ENCODE peak calls at places on chromosomes 2 and 18, in eight cellular contexts. One of them, this sample, is unnamed.

GRCh38 chr2:239167011-239167673 is 233.7 kb downstream of the HDAC4 start:
- DNase-seq in HCT116: no peak
- DNase-seq in endothelial cell of umbilical vein: no peak
- DNase-seq in brain microvascular endothelial cell: no peak
- DNase-seq in CD8-positive, alpha-beta T cell: no peak
- DNase-seq in cardiac muscle cell: no peak
- DNase-seq in adrenal gland: peak
- DNase-seq in thoracic aorta: no peak
- DNase-seq in this sample: no peak

GRCh38 chr2:86048383-86048701 is 57.3 kb downstream of the POLR1A start:
- DNase-seq in HCT116: no peak
- DNase-seq in endothelial cell of umbilical vein: no peak
- DNase-seq in brain microvascular endothelial cell: no peak
- DNase-seq in CD8-positive, alpha-beta T cell: no peak
- DNase-seq in cardiac muscle cell: no peak
- DNase-seq in adrenal gland: peak
- DNase-seq in thoracic aorta: no peak
- DNase-seq in this sample: no peak

GRCh38 chr18:28837100-28837499 is 660.2 kb upstream of the CDH2 start:
- DNase-seq in HCT116: no peak
- DNase-seq in endothelial cell of umbilical vein: peak
- DNase-seq in brain microvascular endothelial cell: no peak
- DNase-seq in CD8-positive, alpha-beta T cell: no peak
- DNase-seq in cardiac muscle cell: no peak
- DNase-seq in adrenal gland: no peak
- DNase-seq in thoracic aorta: no peak
- DNase-seq in this sample: no peak

GRCh38 chr2:62570861-62571698 is 65.1 kb upstream of the TMEM17 start:
- DNase-seq in HCT116: no peak
- DNase-seq in endothelial cell of umbilical vein: peak
- DNase-seq in brain microvascular endothelial cell: no peak
- DNase-seq in CD8-positive, alpha-beta T cell: no peak
- DNase-seq in cardiac muscle cell: no peak
- DNase-seq in adrenal gland: peak
- DNase-seq in thoracic aorta: no peak
- DNase-seq in this sample: no peak

GRCh38 chr2:209331291-209331844 is 92.5 kb upstream of the MAP2 start:
- DNase-seq in HCT116: peak
- DNase-seq in endothelial cell of umbilical vein: peak
- DNase-seq in brain microvascular endothelial cell: peak
- DNase-seq in CD8-positive, alpha-beta T cell: no peak
- DNase-seq in cardiac muscle cell: peak
- DNase-seq in adrenal gland: no peak
- DNase-seq in thoracic aorta: no peak
- DNase-seq in this sample: peak

GRCh38 chr2:216354236-216354788 is 18.0 kb downstream of the MARCHF4 start:
- DNase-seq in HCT116: no peak
- DNase-seq in endothelial cell of umbilical vein: no peak
- DNase-seq in brain microvascular endothelial cell: peak
- DNase-seq in CD8-positive, alpha-beta T cell: no peak
- DNase-seq in cardiac muscle cell: peak
- DNase-seq in adrenal gland: no peak
- DNase-seq in thoracic aorta: no peak
- DNase-seq in this sample: no peak

GRCh38 chr18:61901334-61901986 is 8.7 kb upstream of the RNF152 start:
- DNase-seq in HCT116: peak
- DNase-seq in endothelial cell of umbilical vein: peak
- DNase-seq in brain microvascular endothelial cell: no peak
- DNase-seq in CD8-positive, alpha-beta T cell: peak
- DNase-seq in cardiac muscle cell: peak
- DNase-seq in adrenal gland: peak
- DNase-seq in thoracic aorta: no peak
- DNase-seq in this sample: peak

GRCh38 chr2:240460243-240460630 is 24.8 kb downstream of the GPC1 start:
- DNase-seq in HCT116: no peak
- DNase-seq in endothelial cell of umbilical vein: no peak
- DNase-seq in brain microvascular endothelial cell: no peak
- DNase-seq in CD8-positive, alpha-beta T cell: no peak
- DNase-seq in cardiac muscle cell: no peak
- DNase-seq in adrenal gland: peak
- DNase-seq in thoracic aorta: no peak
- DNase-seq in this sample: no peak

GRCh38 chr2:215530191-215530968 is 94.5 kb upstream of the FN1 start:
- DNase-seq in HCT116: no peak
- DNase-seq in endothelial cell of umbilical vein: peak
- DNase-seq in brain microvascular endothelial cell: no peak
- DNase-seq in CD8-positive, alpha-beta T cell: no peak
- DNase-seq in cardiac muscle cell: peak
- DNase-seq in adrenal gland: no peak
- DNase-seq in thoracic aorta: no peak
- DNase-seq in this sample: peak

GRCh38 chr2:96074156-96074555 is 39.4 kb upstream of the GPAT2 start:
- DNase-seq in HCT116: no peak
- DNase-seq in endothelial cell of umbilical vein: no peak
- DNase-seq in brain microvascular endothelial cell: no peak
- DNase-seq in CD8-positive, alpha-beta T cell: no peak
- DNase-seq in cardiac muscle cell: no peak
- DNase-seq in adrenal gland: no peak
- DNase-seq in thoracic aorta: no peak
- DNase-seq in this sample: no peak

GRCh38 chr18:74316257-74317180 is 880 bp downstream of the C18orf63 start:
- DNase-seq in HCT116: no peak
- DNase-seq in endothelial cell of umbilical vein: no peak
- DNase-seq in brain microvascular endothelial cell: peak
- DNase-seq in CD8-positive, alpha-beta T cell: no peak
- DNase-seq in cardiac muscle cell: peak
- DNase-seq in adrenal gland: no peak
- DNase-seq in thoracic aorta: no peak
- DNase-seq in this sample: peak

GRCh38 chr2:226892729-226893128 is 56.9 kb downstream of the RHBDD1 start:
- DNase-seq in HCT116: no peak
- DNase-seq in endothelial cell of umbilical vein: no peak
- DNase-seq in brain microvascular endothelial cell: no peak
- DNase-seq in CD8-positive, alpha-beta T cell: no peak
- DNase-seq in cardiac muscle cell: peak
- DNase-seq in adrenal gland: no peak
- DNase-seq in thoracic aorta: no peak
- DNase-seq in this sample: peak

GRCh38 chr18:5238371-5238758 is 41.3 kb upstream of the AKAIN1 start:
- DNase-seq in HCT116: no peak
- DNase-seq in endothelial cell of umbilical vein: no peak
- DNase-seq in brain microvascular endothelial cell: peak
- DNase-seq in CD8-positive, alpha-beta T cell: peak
- DNase-seq in cardiac muscle cell: peak
- DNase-seq in adrenal gland: peak
- DNase-seq in thoracic aorta: no peak
- DNase-seq in this sample: peak

GRCh38 chr2:63053235-63053888 is 2.7 kb downstream of the OTX1 start:
- DNase-seq in HCT116: no peak
- DNase-seq in endothelial cell of umbilical vein: no peak
- DNase-seq in brain microvascular endothelial cell: no peak
- DNase-seq in CD8-positive, alpha-beta T cell: no peak
- DNase-seq in cardiac muscle cell: no peak
- DNase-seq in adrenal gland: no peak
- DNase-seq in thoracic aorta: no peak
- DNase-seq in this sample: no peak

GRCh38 chr2:232315049-232315922 is 63.3 kb upstream of the ALPP start:
- DNase-seq in HCT116: no peak
- DNase-seq in endothelial cell of umbilical vein: peak
- DNase-seq in brain microvascular endothelial cell: peak
- DNase-seq in CD8-positive, alpha-beta T cell: peak
- DNase-seq in cardiac muscle cell: peak
- DNase-seq in adrenal gland: peak
- DNase-seq in thoracic aorta: peak
- DNase-seq in this sample: peak

GRCh38 chr2:204877691-204878090 is 332.4 kb downstream of the PARD3B start:
- DNase-seq in HCT116: no peak
- DNase-seq in endothelial cell of umbilical vein: no peak
- DNase-seq in brain microvascular endothelial cell: no peak
- DNase-seq in CD8-positive, alpha-beta T cell: no peak
- DNase-seq in cardiac muscle cell: no peak
- DNase-seq in adrenal gland: no peak
- DNase-seq in thoracic aorta: no peak
- DNase-seq in this sample: no peak

GRCh38 chr18:76819411-76820136 is 2.8 kb upstream of the ZNF236 start:
- DNase-seq in HCT116: no peak
- DNase-seq in endothelial cell of umbilical vein: no peak
- DNase-seq in brain microvascular endothelial cell: no peak
- DNase-seq in CD8-positive, alpha-beta T cell: no peak
- DNase-seq in cardiac muscle cell: no peak
- DNase-seq in adrenal gland: no peak
- DNase-seq in thoracic aorta: no peak
- DNase-seq in this sample: no peak

GRCh38 chr2:137383391-137383790 is 580.9 kb upstream of the HNMT start:
- DNase-seq in HCT116: no peak
- DNase-seq in endothelial cell of umbilical vein: no peak
- DNase-seq in brain microvascular endothelial cell: no peak
- DNase-seq in CD8-positive, alpha-beta T cell: no peak
- DNase-seq in cardiac muscle cell: no peak
- DNase-seq in adrenal gland: no peak
- DNase-seq in thoracic aorta: no peak
- DNase-seq in this sample: no peak

GRCh38 chr18:34594243-34594642 is 115.9 kb upstream of the DTNA start:
- DNase-seq in HCT116: no peak
- DNase-seq in endothelial cell of umbilical vein: no peak
- DNase-seq in brain microvascular endothelial cell: no peak
- DNase-seq in CD8-positive, alpha-beta T cell: no peak
- DNase-seq in cardiac muscle cell: no peak
- DNase-seq in adrenal gland: no peak
- DNase-seq in thoracic aorta: no peak
- DNase-seq in this sample: no peak
- H3K4me3 ChIP-seq in HCT116: no peak
- H3K4me3 ChIP-seq in endothelial cell of umbilical vein: no peak
- H3K4me3 ChIP-seq in brain microvascular endothelial cell: no peak
- H3K4me3 ChIP-seq in CD8-positive, alpha-beta T cell: no peak
- H3K4me3 ChIP-seq in cardiac muscle cell: peak
- H3K4me3 ChIP-seq in adrenal gland: no peak
- H3K4me3 ChIP-seq in thoracic aorta: peak
- H3K4me3 ChIP-seq in this sample: no peak

GRCh38 chr18:24446953-24447537 is 13.4 kb upstream of the HRH4 start:
- DNase-seq in HCT116: no peak
- DNase-seq in endothelial cell of umbilical vein: no peak
- DNase-seq in brain microvascular endothelial cell: no peak
- DNase-seq in CD8-positive, alpha-beta T cell: no peak
- DNase-seq in cardiac muscle cell: no peak
- DNase-seq in adrenal gland: no peak
- DNase-seq in thoracic aorta: no peak
- DNase-seq in this sample: no peak
- TF ChIP-seq CTCF in HCT116: peak
- TF ChIP-seq CTCF in endothelial cell of umbilical vein: no peak
- TF ChIP-seq CTCF in brain microvascular endothelial cell: peak
- TF ChIP-seq CTCF in CD8-positive, alpha-beta T cell: no peak
- TF ChIP-seq CTCF in cardiac muscle cell: peak
- TF ChIP-seq CTCF in adrenal gland: no peak
- TF ChIP-seq CTCF in thoracic aorta: no peak
- TF ChIP-seq CTCF in this sample: peak

GRCh38 chr2:75960134-75961009 is 249.7 kb upstream of the GCFC2 start:
- DNase-seq in HCT116: no peak
- DNase-seq in endothelial cell of umbilical vein: no peak
- DNase-seq in brain microvascular endothelial cell: no peak
- DNase-seq in CD8-positive, alpha-beta T cell: no peak
- DNase-seq in cardiac muscle cell: no peak
- DNase-seq in adrenal gland: no peak
- DNase-seq in thoracic aorta: no peak
- DNase-seq in this sample: no peak

GRCh38 chr2:75959724-75960123 is 249.0 kb upstream of the GCFC2 start:
- DNase-seq in HCT116: no peak
- DNase-seq in endothelial cell of umbilical vein: no peak
- DNase-seq in brain microvascular endothelial cell: no peak
- DNase-seq in CD8-positive, alpha-beta T cell: no peak
- DNase-seq in cardiac muscle cell: no peak
- DNase-seq in adrenal gland: no peak
- DNase-seq in thoracic aorta: no peak
- DNase-seq in this sample: no peak

GRCh38 chr2:75952173-75952572 is 241.5 kb upstream of the GCFC2 start:
- DNase-seq in HCT116: no peak
- DNase-seq in endothelial cell of umbilical vein: no peak
- DNase-seq in brain microvascular endothelial cell: no peak
- DNase-seq in CD8-positive, alpha-beta T cell: no peak
- DNase-seq in cardiac muscle cell: no peak
- DNase-seq in adrenal gland: no peak
- DNase-seq in thoracic aorta: no peak
- DNase-seq in this sample: no peak

GRCh38 chr2:75954761-75955160 is 244.0 kb upstream of the GCFC2 start:
- DNase-seq in HCT116: no peak
- DNase-seq in endothelial cell of umbilical vein: no peak
- DNase-seq in brain microvascular endothelial cell: no peak
- DNase-seq in CD8-positive, alpha-beta T cell: no peak
- DNase-seq in cardiac muscle cell: no peak
- DNase-seq in adrenal gland: no peak
- DNase-seq in thoracic aorta: no peak
- DNase-seq in this sample: no peak
- H3K4me3 ChIP-seq in HCT116: no peak
- H3K4me3 ChIP-seq in endothelial cell of umbilical vein: no peak
- H3K4me3 ChIP-seq in brain microvascular endothelial cell: no peak
- H3K4me3 ChIP-seq in CD8-positive, alpha-beta T cell: no peak
- H3K4me3 ChIP-seq in cardiac muscle cell: no peak
- H3K4me3 ChIP-seq in adrenal gland: no peak
- H3K4me3 ChIP-seq in thoracic aorta: no peak
- H3K4me3 ChIP-seq in this sample: no peak

GRCh38 chr2:175136334-175137215 is 31.4 kb downstream of the ATF2 start:
- DNase-seq in HCT116: no peak
- DNase-seq in endothelial cell of umbilical vein: no peak
- DNase-seq in brain microvascular endothelial cell: no peak
- DNase-seq in CD8-positive, alpha-beta T cell: no peak
- DNase-seq in cardiac muscle cell: no peak
- DNase-seq in adrenal gland: no peak
- DNase-seq in thoracic aorta: no peak
- DNase-seq in this sample: no peak

GRCh38 chr2:175137793-175138192 is 30.2 kb downstream of the ATF2 start:
- DNase-seq in HCT116: no peak
- DNase-seq in endothelial cell of umbilical vein: no peak
- DNase-seq in brain microvascular endothelial cell: no peak
- DNase-seq in CD8-positive, alpha-beta T cell: no peak
- DNase-seq in cardiac muscle cell: no peak
- DNase-seq in adrenal gland: no peak
- DNase-seq in thoracic aorta: no peak
- DNase-seq in this sample: no peak

GRCh38 chr2:175131252-175131651 is 36.8 kb downstream of the ATF2 start:
- DNase-seq in HCT116: no peak
- DNase-seq in endothelial cell of umbilical vein: no peak
- DNase-seq in brain microvascular endothelial cell: no peak
- DNase-seq in CD8-positive, alpha-beta T cell: no peak
- DNase-seq in cardiac muscle cell: no peak
- DNase-seq in adrenal gland: no peak
- DNase-seq in thoracic aorta: no peak
- DNase-seq in this sample: no peak

GRCh38 chr2:175140332-175140731 is 27.7 kb downstream of the ATF2 start:
- DNase-seq in HCT116: no peak
- DNase-seq in endothelial cell of umbilical vein: no peak
- DNase-seq in brain microvascular endothelial cell: no peak
- DNase-seq in CD8-positive, alpha-beta T cell: no peak
- DNase-seq in cardiac muscle cell: no peak
- DNase-seq in adrenal gland: no peak
- DNase-seq in thoracic aorta: no peak
- DNase-seq in this sample: no peak

DNA sequence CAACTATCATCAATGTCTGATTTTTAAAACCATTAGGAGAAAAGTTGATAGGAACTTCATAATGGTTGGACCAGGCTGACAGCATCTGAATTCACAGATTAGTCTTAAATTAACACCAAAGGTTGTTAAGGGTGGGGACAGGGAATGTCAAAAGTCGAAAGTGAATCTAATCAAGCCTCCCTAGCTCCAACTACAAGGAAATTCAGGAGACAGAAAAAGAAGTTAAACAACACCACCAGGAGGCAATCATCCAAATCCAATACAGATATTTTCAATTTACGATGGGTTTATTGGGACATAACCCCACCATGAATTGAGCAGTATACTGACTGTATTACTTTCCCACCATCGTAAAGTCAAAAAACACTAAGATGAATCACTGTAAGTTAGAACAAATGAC is 32.8 kb downstream of the ATF2 start:
- DNase-seq in HCT116: no peak
- DNase-seq in endothelial cell of umbilical vein: no peak
- DNase-seq in brain microvascular endothelial cell: no peak
- DNase-seq in CD8-positive, alpha-beta T cell: no peak
- DNase-seq in cardiac muscle cell: no peak
- DNase-seq in adrenal gland: no peak
- DNase-seq in thoracic aorta: no peak
- DNase-seq in this sample: no peak
- TF ChIP-seq CTCF in HCT116: peak
- TF ChIP-seq CTCF in endothelial cell of umbilical vein: no peak
- TF ChIP-seq CTCF in brain microvascular endothelial cell: no peak
- TF ChIP-seq CTCF in CD8-positive, alpha-beta T cell: no peak
- TF ChIP-seq CTCF in cardiac muscle cell: no peak
- TF ChIP-seq CTCF in adrenal gland: no peak
- TF ChIP-seq CTCF in thoracic aorta: no peak
- TF ChIP-seq CTCF in this sample: no peak

This sample was measured in fibroblast of pulmonary artery.